ENCODE peak calls at places on chromosomes 1 and 21, in seven cellular contexts. S is gastrocnemius medialis, C is pancreas, N is A549, M is foreskin fibroblast, I is PC-9, Z is K562. J is an unnamed sample.

GRCh38 chr1:59125154-59125553 is 171.7 kb upstream of the FGGY start:
- DNase-seq in C (no peak), M (no peak), S (no peak), Z (no peak), I (no peak), N (no peak), J (no peak)

GRCh38 chr1:92485374-92486250 is 1.1 kb downstream of the GFI1 start:
- DNase-seq in N (peak; percentile 53), C (peak; percentile 82), M (peak; percentile 31), I (peak; percentile 45), S (no peak), Z (peak; percentile 65), J (no peak)

GRCh38 chr1:56803561-56804156 is 15.5 kb downstream of the FYB2 start:
- DNase-seq in N (peak; percentile 48), M (peak; percentile 51), S (no peak), C (no peak), I (peak; percentile 40), Z (peak; percentile 41), J (no peak)

GRCh38 chr1:206739411-206740076 is 31.0 kb upstream of the IL19 start:
- DNase-seq in C (peak; percentile 29), S (no peak), I (no peak), Z (no peak), N (no peak), M (peak; percentile 45), J (no peak)

GRCh38 chr1:38013027-38013588 is 574 bp downstream of the UTP11 start:
- DNase-seq in S (peak; percentile 74), I (peak; percentile 71), N (no peak), Z (peak; percentile 83), C (no peak), M (peak; percentile 86), J (no peak)

GRCh38 chr1:153534933-153535663 is 693 bp downstream of the S100A6 start:
- DNase-seq in M (peak; percentile 83), Z (no peak), C (peak; percentile 46), N (peak; percentile 74), I (peak; percentile 51), S (peak; percentile 51), J (no peak)

GRCh38 chr1:115067460-115067859 is 21.8 kb downstream of the TSPAN2 start:
- DNase-seq in Z (no peak), S (no peak), C (no peak), I (peak; percentile 28), N (no peak), M (no peak), J (no peak)

GRCh38 chr1:67674260-67675011 is 10.6 kb upstream of the GADD45A start:
- DNase-seq in M (peak; percentile 82), S (peak; percentile 28), I (no peak), C (no peak), Z (no peak), N (no peak), J (no peak)

GRCh38 chr21:18553786-18554185 is 150.2 kb upstream of the TMPRSS15 start:
- DNase-seq in C (no peak), M (no peak), N (no peak), I (no peak), S (no peak), Z (no peak), J (no peak)

GRCh38 chr1:164772635-164773034 is 213.7 kb downstream of the PBX1 start:
- DNase-seq in M (peak; percentile 97), N (peak; percentile 89), S (peak; percentile 91), Z (peak; percentile 81), I (peak; percentile 96), C (peak; percentile 74), J (peak; percentile 26)

GRCh38 chr1:228405200-228405978 is 1.2 kb downstream of the TRIM11 start:
- DNase-seq in Z (no peak), C (no peak), I (no peak), S (no peak), M (peak; percentile 55), N (no peak), J (no peak)

GRCh38 chr21:44455524-44456206 is 355 bp downstream of the LRRC3 start:
- DNase-seq in C (peak; percentile 55), I (no peak), N (peak; percentile 49), S (no peak), Z (no peak), M (peak; percentile 72), J (no peak)
- TF ChIP-seq CTCF in C (no peak), I (no peak), N (peak; percentile 51), S (no peak), Z (no peak), M (no peak), J (peak; percentile 64)

DNA sequence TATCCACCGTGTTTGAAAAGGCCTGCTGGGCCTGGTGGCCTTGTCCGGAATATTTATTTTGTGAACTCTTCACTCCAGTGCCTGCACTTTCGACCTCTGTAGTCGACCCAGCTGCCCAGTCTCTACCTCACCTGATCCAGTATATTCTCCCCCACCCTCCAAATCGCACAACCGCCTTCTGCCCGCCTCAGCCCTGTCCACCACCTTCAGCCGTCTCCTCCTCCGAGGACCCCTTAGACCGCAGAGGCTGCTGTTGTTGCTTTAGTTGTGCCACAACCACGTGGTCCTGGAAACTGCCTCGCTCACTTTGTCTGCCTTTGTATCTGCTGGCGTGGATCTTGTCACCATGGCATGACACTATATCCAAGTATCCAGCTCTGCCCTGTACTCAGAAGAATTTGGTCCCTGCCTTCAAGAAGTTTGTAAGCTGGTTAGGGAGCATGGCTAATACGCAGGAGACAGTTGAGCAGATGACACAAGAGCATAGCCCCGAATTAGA is 1.4 kb downstream of the PHGDH start:
- DNase-seq in C (no peak), S (no peak), I (peak; percentile 35), N (no peak), M (peak; percentile 54), Z (no peak), J (no peak)
- H3K4me3 ChIP-seq in C (no peak overlapping the region), S (peak overlapping the region; percentile 54), I (peak overlapping the region; percentile 93), N (peak overlapping the region; percentile 95), M (peak overlapping the region; percentile 97), Z (peak overlapping the region; percentile 68), J (peak overlapping the region; percentile 76)

GRCh38 chr1:156948708-156949107 is 28.3 kb downstream of the LRRC71 start:
- DNase-seq in N (peak; percentile 25), Z (peak; percentile 52), M (no peak), S (no peak), C (no peak), I (no peak), J (no peak)
- TF ChIP-seq CTCF in N (peak; percentile 7), Z (peak; percentile 39), M (peak; percentile 18), S (no peak), C (no peak), I (peak; percentile 20), J (no peak)

GRCh38 chr1:8004803-8005573 is 21.1 kb downstream of the ERRFI1 start:
- DNase-seq in I (peak; percentile 91), S (peak; percentile 98), N (peak; percentile 95), M (peak; percentile 96), Z (peak; percentile 95), C (no peak), J (peak; percentile 84)
- H3K4me3 ChIP-seq in I (no peak overlapping the region), S (no peak overlapping the region), N (peak overlapping the region; percentile 15), M (peak overlapping the region; percentile 25), Z (no peak overlapping the region), C (no peak overlapping the region), J (peak overlapping the region; percentile 20)

GRCh38 chr1:83698644-83699043 is 300.3 kb downstream of the TTLL7 start:
- DNase-seq in M (no peak), C (no peak), Z (no peak), I (no peak), S (no peak), N (no peak), J (no peak)

GRCh38 chr1:83705091-83705490 is 293.8 kb downstream of the TTLL7 start:
- DNase-seq in N (no peak), I (no peak), Z (no peak), C (no peak), M (peak; percentile 41), S (no peak), J (no peak)

GRCh38 chr1:83701396-83701795 is 297.5 kb downstream of the TTLL7 start:
- DNase-seq in Z (no peak), I (no peak), N (no peak), C (no peak), S (no peak), M (no peak), J (no peak)

GRCh38 chr1:83704350-83704749 is 294.6 kb downstream of the TTLL7 start:
- DNase-seq in Z (no peak), N (no peak), C (no peak), I (no peak), S (no peak), M (no peak), J (no peak)

GRCh38 chr1:83702349-83702748 is 296.6 kb downstream of the TTLL7 start:
- DNase-seq in C (no peak), M (no peak), S (no peak), N (no peak), I (no peak), Z (no peak), J (no peak)
- TF ChIP-seq CTCF in C (no peak), M (no peak), S (no peak), N (no peak), I (no peak), Z (no peak), J (no peak)

GRCh38 chr1:151007853-151008243 is 401 bp upstream of the PRUNE1 start:
- DNase-seq in Z (no peak), M (no peak), I (no peak), S (no peak), N (no peak), C (no peak), J (no peak)
- H3K4me3 ChIP-seq in Z (peak overlapping the region; percentile 87), M (peak overlapping the region; percentile 84), I (peak overlapping the region; percentile 37), S (peak overlapping the region; percentile 84), N (peak overlapping the region; percentile 88), C (no peak overlapping the region), J (peak overlapping the region; percentile 63)

GRCh38 chr1:97920832-97921571 is at the start of gene DPYD:
- DNase-seq in I (peak; percentile 85), C (peak; percentile 84), S (peak; percentile 85), M (peak; percentile 95), N (peak; percentile 87), Z (peak; percentile 80), J (peak; percentile 28)

GRCh38 chr1:97918961-97919360 is 1.9 kb downstream of the DPYD start:
- DNase-seq in N (no peak), C (no peak), M (no peak), S (no peak), I (no peak), Z (no peak), J (no peak)

GRCh38 chr1:97919568-97920261 is 1.1 kb downstream of the DPYD start:
- DNase-seq in Z (no peak), C (no peak), N (no peak), I (peak; percentile 53), S (no peak), M (peak; percentile 55), J (no peak)

GRCh38 chr1:97925161-97925560 is 4.3 kb upstream of the DPYD start:
- DNase-seq in I (no peak), S (no peak), Z (no peak), M (no peak), C (no peak), N (no peak), J (no peak)

DNA sequence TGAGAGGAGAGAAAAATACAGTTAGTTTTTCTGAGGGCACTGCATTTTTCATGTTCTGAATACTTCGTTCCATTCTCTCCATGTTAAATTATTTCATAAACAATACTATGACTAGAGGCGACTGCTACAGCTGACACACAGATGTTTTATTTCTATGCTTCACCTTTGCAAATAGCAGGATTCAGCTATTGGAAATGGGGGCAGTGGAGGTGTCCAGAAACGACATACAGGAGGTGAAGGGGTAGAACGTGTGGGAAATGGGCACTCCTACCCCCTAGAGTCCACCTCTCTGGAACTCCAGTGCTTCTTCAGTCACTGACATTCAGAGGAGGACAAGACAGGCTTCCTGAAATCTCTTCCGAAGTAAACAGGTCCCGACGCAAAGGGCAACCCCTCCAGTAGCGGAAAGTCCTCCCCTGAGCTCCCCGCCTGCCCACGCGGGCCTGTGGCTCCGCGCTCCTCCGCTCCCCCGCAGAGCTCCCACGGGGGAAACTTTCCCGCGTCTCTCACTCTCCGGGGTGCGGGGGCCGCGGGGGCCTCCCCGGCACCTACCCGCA is 481 bp downstream of the DPYD start:
- DNase-seq in Z (peak; percentile 11), N (peak; percentile 34), I (peak; percentile 47), S (peak; percentile 4), M (peak; percentile 51), C (no peak), J (no peak)
- TF ChIP-seq CTCF in Z (no peak), N (no peak), I (no peak), S (no peak), M (no peak), C (no peak), J (no peak)